ENCODE peak calls at places on chromosomes 4 and X, in four cellular contexts. One of them, this sample, is unnamed.

GRCh38 chr4:147175460-147176025 is 229.9 kb upstream of the TTC29 start:
- DNase-seq in IMR-90: no peak
- DNase-seq in iris pigment epithelial cell: no peak
- DNase-seq in GM12892: no peak
- DNase-seq in this sample: no peak

GRCh38 chr4:99410075-99410474 is 25.1 kb downstream of the ADH7 start:
- DNase-seq in IMR-90: no peak
- DNase-seq in iris pigment epithelial cell: no peak
- DNase-seq in GM12892: no peak
- DNase-seq in this sample: no peak

GRCh38 chr4:185361872-185362271 is 33.9 kb downstream of the LRP2BP start:
- DNase-seq in IMR-90: no peak
- DNase-seq in iris pigment epithelial cell: no peak
- DNase-seq in GM12892: no peak
- DNase-seq in this sample: no peak

GRCh38 chrX:30702736-30703135 is 49.5 kb downstream of the GK start:
- DNase-seq in IMR-90: peak; percentile 91
- DNase-seq in iris pigment epithelial cell: peak; percentile 51
- DNase-seq in GM12892: no peak
- DNase-seq in this sample: no peak

GRCh38 chr4:143207555-143207954 is 22.8 kb downstream of the USP38 start:
- DNase-seq in IMR-90: peak; percentile 50
- DNase-seq in iris pigment epithelial cell: peak; percentile 27
- DNase-seq in GM12892: no peak
- DNase-seq in this sample: no peak

GRCh38 chr4:80465238-80465637 is 129.7 kb downstream of the CFAP299 start:
- DNase-seq in IMR-90: peak; percentile 26
- DNase-seq in iris pigment epithelial cell: no peak
- DNase-seq in GM12892: no peak
- DNase-seq in this sample: no peak

GRCh38 chr4:78331186-78331585 is 220.4 kb upstream of the ANXA3 start:
- DNase-seq in IMR-90: no peak
- DNase-seq in iris pigment epithelial cell: no peak
- DNase-seq in GM12892: no peak
- DNase-seq in this sample: no peak

GRCh38 chr4:184066584-184067300 is 150.9 kb downstream of the ENPP6 start:
- DNase-seq in IMR-90: no peak
- DNase-seq in iris pigment epithelial cell: no peak
- DNase-seq in GM12892: no peak
- DNase-seq in this sample: no peak

GRCh38 chrX:19889582-19890342 is 2.4 kb upstream of the SH3KBP1 start:
- DNase-seq in IMR-90: peak; percentile 83
- DNase-seq in iris pigment epithelial cell: peak; percentile 88
- DNase-seq in GM12892: no peak
- DNase-seq in this sample: no peak

GRCh38 chrX:56729152-56729557 is at the start of gene NBDY:
- DNase-seq in IMR-90: peak; percentile 37
- DNase-seq in iris pigment epithelial cell: peak; percentile 46
- DNase-seq in GM12892: no peak
- DNase-seq in this sample: peak; percentile 26

GRCh38 chr4:25441519-25442117 is 64.6 kb downstream of the ANAPC4 start:
- DNase-seq in IMR-90: peak; percentile 59
- DNase-seq in iris pigment epithelial cell: peak; percentile 73
- DNase-seq in GM12892: no peak
- DNase-seq in this sample: peak; percentile 28

GRCh38 chr4:177012918-177013545 is 220.3 kb upstream of the VEGFC start:
- DNase-seq in IMR-90: no peak
- DNase-seq in iris pigment epithelial cell: no peak
- DNase-seq in GM12892: no peak
- DNase-seq in this sample: no peak

GRCh38 chr4:3122081-3122563 is 47.6 kb downstream of the HTT start:
- DNase-seq in IMR-90: peak; percentile 81
- DNase-seq in iris pigment epithelial cell: peak; percentile 92
- DNase-seq in GM12892: no peak
- DNase-seq in this sample: no peak

GRCh38 chr4:151031831-151032605 is 16.9 kb upstream of the LRBA start:
- DNase-seq in IMR-90: peak; percentile 71
- DNase-seq in iris pigment epithelial cell: peak; percentile 73
- DNase-seq in GM12892: no peak
- DNase-seq in this sample: no peak

GRCh38 chr4:5870220-5870619 is 22.7 kb downstream of the CRMP1 start:
- DNase-seq in IMR-90: no peak
- DNase-seq in iris pigment epithelial cell: no peak
- DNase-seq in GM12892: no peak
- DNase-seq in this sample: no peak

GRCh38 chr4:3628868-3629175 is 96.6 kb upstream of the LRPAP1 start:
- DNase-seq in IMR-90: no peak
- DNase-seq in iris pigment epithelial cell: no peak
- DNase-seq in GM12892: no peak
- DNase-seq in this sample: no peak

GRCh38 chrX:107684956-107685385 is 56.7 kb downstream of the PRPS1 start:
- DNase-seq in IMR-90: no peak
- DNase-seq in iris pigment epithelial cell: peak; percentile 83
- DNase-seq in GM12892: no peak
- DNase-seq in this sample: peak; percentile 17

GRCh38 chrX:69149466-69150293 is 15.6 kb downstream of the PJA1 start:
- DNase-seq in IMR-90: no peak
- DNase-seq in iris pigment epithelial cell: no peak
- DNase-seq in GM12892: no peak
- DNase-seq in this sample: no peak

GRCh38 chr4:40238700-40239548 is 42.1 kb downstream of the RHOH start:
- DNase-seq in IMR-90: no peak
- DNase-seq in iris pigment epithelial cell: no peak
- DNase-seq in GM12892: no peak
- DNase-seq in this sample: no peak

GRCh38 chr4:107718351-107718965 is 1.6 kb downstream of the PAPSS1 start:
- DNase-seq in IMR-90: no peak
- DNase-seq in iris pigment epithelial cell: no peak
- DNase-seq in GM12892: no peak
- DNase-seq in this sample: no peak

GRCh38 chrX:113305496-113305895 is 464.9 kb upstream of the AMOT start:
- DNase-seq in IMR-90: peak; percentile 4
- DNase-seq in iris pigment epithelial cell: peak; percentile 49
- DNase-seq in GM12892: no peak
- DNase-seq in this sample: no peak

GRCh38 chrX:136847874-136848273 is 32.7 kb downstream of the RBMX start:
- DNase-seq in IMR-90: peak; percentile 73
- DNase-seq in iris pigment epithelial cell: peak; percentile 10
- DNase-seq in GM12892: no peak
- DNase-seq in this sample: no peak

GRCh38 chrX:100410083-100410590 is at the start of gene PCDH19:
- DNase-seq in IMR-90: peak; percentile 17
- DNase-seq in iris pigment epithelial cell: peak; percentile 50
- DNase-seq in GM12892: peak; percentile 40
- DNase-seq in this sample: peak; percentile 27

GRCh38 chr4:77177196-77177595 is 20.2 kb downstream of the CCNG2 start:
- DNase-seq in IMR-90: no peak
- DNase-seq in iris pigment epithelial cell: no peak
- DNase-seq in GM12892: no peak
- DNase-seq in this sample: no peak

GRCh38 chrX:106707771-106708454 is 18.6 kb upstream of the RNF128 start:
- DNase-seq in IMR-90: peak; percentile 94
- DNase-seq in iris pigment epithelial cell: peak; percentile 90
- DNase-seq in GM12892: no peak
- DNase-seq in this sample: no peak

GRCh38 chr4:141464366-141464765 is 172.0 kb upstream of the IL15 start:
- DNase-seq in IMR-90: no peak
- DNase-seq in iris pigment epithelial cell: no peak
- DNase-seq in GM12892: no peak
- DNase-seq in this sample: no peak

GRCh38 chr4:183870997-183871396 is 34.1 kb upstream of the STOX2 start:
- DNase-seq in IMR-90: no peak
- DNase-seq in iris pigment epithelial cell: no peak
- DNase-seq in GM12892: no peak
- DNase-seq in this sample: no peak

GRCh38 chr4:21226637-21227538 is 526.6 kb downstream of the PACRGL start:
- DNase-seq in IMR-90: no peak
- DNase-seq in iris pigment epithelial cell: no peak
- DNase-seq in GM12892: no peak
- DNase-seq in this sample: no peak

GRCh38 chr4:46503739-46504138 is 113.8 kb upstream of the GABRA2 start:
- DNase-seq in IMR-90: no peak
- DNase-seq in iris pigment epithelial cell: peak; percentile 6
- DNase-seq in GM12892: no peak
- DNase-seq in this sample: no peak

GRCh38 chr4:86686741-86687140 is 92.6 kb downstream of the PTPN13 start:
- DNase-seq in IMR-90: no peak
- DNase-seq in iris pigment epithelial cell: no peak
- DNase-seq in GM12892: no peak
- DNase-seq in this sample: no peak

This sample was measured in hippocampal formation.